ENCODE peak calls at places on chromosome 11, in four cellular contexts. A is NCI-H1105 treated with DMSO at 0.1 percent for 48 hours, E is cardiac septum, I is neuronal stem cell. Y is an unnamed sample.

GRCh38 chr11:250740-251299 is 14.0 kb downstream of the PSMD13 start:
- DNase-seq in E (peak; percentile 85), A (no peak), I (peak; percentile 70), Y (no peak)

GRCh38 chr11:103940542-103940941 is 95.9 kb upstream of the DDI1 start:
- DNase-seq in I (no peak), E (no peak), A (no peak), Y (no peak)

GRCh38 chr11:45105233-45105992 is 41.0 kb upstream of the PRDM11 start:
- DNase-seq in I (peak; percentile 79), E (peak; percentile 88), A (peak; percentile 78), Y (no peak)

GRCh38 chr11:12914401-12914912 is 94.7 kb upstream of the RASSF10 start:
- DNase-seq in A (peak; percentile 13), I (peak; percentile 64), E (peak; percentile 86), Y (peak; percentile 50)

GRCh38 chr11:94325681-94326080 is 21.3 kb downstream of the IZUMO1R start:
- DNase-seq in I (peak; percentile 6), E (no peak), A (no peak), Y (no peak)

GRCh38 chr11:14861680-14862079 is 30.4 kb downstream of the CYP2R1 start:
- DNase-seq in A (peak; percentile 12), E (no peak), I (no peak), Y (no peak)

GRCh38 chr11:1881442-1882264 is 10.0 kb downstream of the PRR33 start:
- DNase-seq in A (no peak), E (peak; percentile 63), I (no peak), Y (no peak)

GRCh38 chr11:46435679-46436078 is 44.1 kb upstream of the CHRM4 start:
- DNase-seq in E (no peak), A (no peak), I (no peak), Y (no peak)

GRCh38 chr11:93519179-93519578 is 24.0 kb downstream of the SMCO4 start:
- DNase-seq in E (no peak), A (peak; percentile 95), I (no peak), Y (no peak)

GRCh38 chr11:19232910-19233503 is 7.7 kb downstream of the E2F8 start:
- DNase-seq in A (no peak), I (no peak), E (no peak), Y (peak; percentile 31)

GRCh38 chr11:17552392-17553248 is 5.6 kb downstream of the OTOG start:
- DNase-seq in I (no peak), E (peak; percentile 75), A (no peak), Y (no peak)

GRCh38 chr11:60905551-60906113 is 753 bp downstream of the PRPF19 start:
- DNase-seq in I (no peak), E (no peak), A (peak; percentile 19), Y (no peak)

GRCh38 chr11:46383974-46384701 is 2.7 kb downstream of the MDK start:
- DNase-seq in E (no peak), I (no peak), A (no peak), Y (no peak)

GRCh38 chr11:2713069-2713468 is 13.3 kb upstream of the KCNQ1OT1 start:
- DNase-seq in E (no peak), A (no peak), I (no peak), Y (no peak)

GRCh38 chr11:131408011-131408640 is 37.7 kb downstream of the NTM start:
- DNase-seq in A (peak; percentile 32), E (no peak), I (no peak), Y (peak; percentile 16)

GRCh38 chr11:87063982-87064381 is 26.2 kb downstream of the TMEM135 start:
- DNase-seq in I (no peak), E (no peak), A (no peak), Y (no peak)

GRCh38 chr11:122804796-122805195 is 33.5 kb upstream of the CRTAM start:
- DNase-seq in E (no peak), A (no peak), I (no peak), Y (no peak)

GRCh38 chr11:23391031-23391430 is 530.8 kb upstream of the CCDC179 start:
- DNase-seq in I (no peak), A (no peak), E (no peak), Y (no peak)

GRCh38 chr11:88320149-88320559 is 17.4 kb downstream of the CTSC start:
- DNase-seq in I (no peak), E (no peak), A (no peak), Y (peak; percentile 85)

GRCh38 chr11:1562469-1563148 is 9.5 kb downstream of the DUSP8 start:
- DNase-seq in A (no peak), I (no peak), E (no peak), Y (no peak)

GRCh38 chr11:76610371-76610770 is 60.2 kb downstream of the LRRC32 start:
- DNase-seq in I (no peak), A (no peak), E (peak; percentile 35), Y (no peak)

GRCh38 chr11:48880021-48880441 is 103.7 kb downstream of the TRIM51G start:
- DNase-seq in I (no peak), E (no peak), A (no peak), Y (no peak)

GRCh38 chr11:125569913-125570621 is 790 bp downstream of the EI24 start:
- DNase-seq in I (no peak), E (no peak), A (peak; percentile 37), Y (no peak)

GRCh38 chr11:111531687-111532364 is 8.7 kb upstream of the LAYN start:
- DNase-seq in I (no peak), E (no peak), A (no peak), Y (peak; percentile 75)

GRCh38 chr11:41612415-41612814 is 153.0 kb upstream of the LRRC4C start:
- DNase-seq in I (no peak), E (no peak), A (no peak), Y (no peak)